ENCODE peak calls at places on chromosomes 6 and 20, in ten cellular contexts. One of them, this sample, is unnamed.

GRCh38 chr6:111736005-111736607 is 130.4 kb upstream of the TRAF3IP2 start:
- DNase-seq in AG09309: no peak
- DNase-seq in astrocyte of the cerebellum: no peak
- DNase-seq in fibroblast of pulmonary artery: no peak
- DNase-seq in ovary: no peak
- DNase-seq in A549: no peak
- DNase-seq in adrenal gland: no peak
- DNase-seq in fibroblast of the aortic adventitia: no peak
- DNase-seq in epithelial cell of proximal tubule: no peak
- DNase-seq in K562: no peak
- DNase-seq in this sample: peak

GRCh38 chr20:14093652-14094051 is 98.3 kb downstream of the MACROD2 start:
- DNase-seq in AG09309: no peak
- DNase-seq in astrocyte of the cerebellum: no peak
- DNase-seq in fibroblast of pulmonary artery: no peak
- DNase-seq in ovary: no peak
- DNase-seq in A549: no peak
- DNase-seq in adrenal gland: no peak
- DNase-seq in fibroblast of the aortic adventitia: no peak
- DNase-seq in epithelial cell of proximal tubule: no peak
- DNase-seq in K562: no peak
- DNase-seq in this sample: no peak

GRCh38 chr20:45387274-45387673 is 9.1 kb upstream of the TP53TG5 start:
- DNase-seq in AG09309: no peak
- DNase-seq in astrocyte of the cerebellum: no peak
- DNase-seq in fibroblast of pulmonary artery: no peak
- DNase-seq in ovary: no peak
- DNase-seq in A549: no peak
- DNase-seq in adrenal gland: no peak
- DNase-seq in fibroblast of the aortic adventitia: no peak
- DNase-seq in epithelial cell of proximal tubule: no peak
- DNase-seq in K562: no peak
- DNase-seq in this sample: no peak

GRCh38 chr6:1136415-1136774 is 175.5 kb upstream of the FOXQ1 start:
- DNase-seq in AG09309: peak
- DNase-seq in astrocyte of the cerebellum: peak
- DNase-seq in fibroblast of pulmonary artery: no peak
- DNase-seq in ovary: no peak
- DNase-seq in A549: no peak
- DNase-seq in adrenal gland: no peak
- DNase-seq in fibroblast of the aortic adventitia: peak
- DNase-seq in epithelial cell of proximal tubule: peak
- DNase-seq in K562: no peak
- DNase-seq in this sample: peak

GRCh38 chr6:24387818-24388217 is 14.9 kb upstream of the MRS2 start:
- DNase-seq in AG09309: no peak
- DNase-seq in astrocyte of the cerebellum: no peak
- DNase-seq in fibroblast of pulmonary artery: no peak
- DNase-seq in ovary: no peak
- DNase-seq in A549: no peak
- DNase-seq in adrenal gland: no peak
- DNase-seq in fibroblast of the aortic adventitia: no peak
- DNase-seq in epithelial cell of proximal tubule: no peak
- DNase-seq in K562: no peak
- DNase-seq in this sample: no peak

GRCh38 chr6:106572875-106573575 is 56.3 kb downstream of the RTN4IP1 start:
- DNase-seq in AG09309: no peak
- DNase-seq in astrocyte of the cerebellum: no peak
- DNase-seq in fibroblast of pulmonary artery: no peak
- DNase-seq in ovary: no peak
- DNase-seq in A549: no peak
- DNase-seq in adrenal gland: no peak
- DNase-seq in fibroblast of the aortic adventitia: no peak
- DNase-seq in epithelial cell of proximal tubule: no peak
- DNase-seq in K562: no peak
- DNase-seq in this sample: peak

GRCh38 chr6:133837801-133838349 is 51.0 kb upstream of the TCF21 start:
- DNase-seq in AG09309: no peak
- DNase-seq in astrocyte of the cerebellum: no peak
- DNase-seq in fibroblast of pulmonary artery: peak
- DNase-seq in ovary: peak
- DNase-seq in A549: peak
- DNase-seq in adrenal gland: peak
- DNase-seq in fibroblast of the aortic adventitia: peak
- DNase-seq in epithelial cell of proximal tubule: no peak
- DNase-seq in K562: peak
- DNase-seq in this sample: peak

GRCh38 chr6:103800131-103800670 is 1059.5 kb downstream of the HACE1 start:
- DNase-seq in AG09309: no peak
- DNase-seq in astrocyte of the cerebellum: no peak
- DNase-seq in fibroblast of pulmonary artery: no peak
- DNase-seq in ovary: no peak
- DNase-seq in A549: no peak
- DNase-seq in adrenal gland: no peak
- DNase-seq in fibroblast of the aortic adventitia: no peak
- DNase-seq in epithelial cell of proximal tubule: no peak
- DNase-seq in K562: no peak
- DNase-seq in this sample: no peak

GRCh38 chr20:347640-348484 is 951 bp downstream of the NRSN2 start:
- DNase-seq in AG09309: peak
- DNase-seq in astrocyte of the cerebellum: peak
- DNase-seq in fibroblast of pulmonary artery: peak
- DNase-seq in ovary: peak
- DNase-seq in A549: peak
- DNase-seq in adrenal gland: peak
- DNase-seq in fibroblast of the aortic adventitia: peak
- DNase-seq in epithelial cell of proximal tubule: no peak
- DNase-seq in K562: peak
- DNase-seq in this sample: peak

DNA sequence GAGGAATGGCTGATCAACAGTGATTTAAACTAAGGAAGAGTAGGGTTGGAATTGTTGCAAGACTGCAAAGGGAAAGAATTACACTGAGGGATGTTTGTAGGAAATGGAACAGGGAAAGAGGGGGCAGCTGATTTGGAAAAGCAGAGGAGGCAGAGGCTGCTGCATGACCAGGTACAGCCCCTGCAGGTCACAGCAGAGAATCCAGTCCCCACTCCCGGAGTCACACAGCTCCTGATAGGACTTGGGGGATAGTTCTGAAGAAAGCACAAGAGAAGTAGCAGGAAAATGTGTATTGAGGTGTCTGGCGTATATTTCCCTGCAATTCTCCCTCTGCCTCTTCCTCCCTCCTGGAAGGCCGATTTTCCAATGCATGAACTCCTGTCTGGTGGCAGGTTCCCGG is 92.5 kb upstream of the PDE10A start:
- DNase-seq in AG09309: no peak
- DNase-seq in astrocyte of the cerebellum: no peak
- DNase-seq in fibroblast of pulmonary artery: no peak
- DNase-seq in ovary: no peak
- DNase-seq in A549: no peak
- DNase-seq in adrenal gland: no peak
- DNase-seq in fibroblast of the aortic adventitia: no peak
- DNase-seq in epithelial cell of proximal tubule: no peak
- DNase-seq in K562: peak
- DNase-seq in this sample: no peak
- TF ChIP-seq CTCF in AG09309: no peak
- TF ChIP-seq CTCF in astrocyte of the cerebellum: peak
- TF ChIP-seq CTCF in fibroblast of pulmonary artery: no peak
- TF ChIP-seq CTCF in ovary: no peak
- TF ChIP-seq CTCF in A549: no peak
- TF ChIP-seq CTCF in adrenal gland: no peak
- TF ChIP-seq CTCF in fibroblast of the aortic adventitia: no peak
- TF ChIP-seq CTCF in epithelial cell of proximal tubule: peak
- TF ChIP-seq CTCF in K562: peak
- TF ChIP-seq CTCF in this sample: no peak

GRCh38 chr20:47660983-47661711 is 124.1 kb downstream of the SULF2 start:
- DNase-seq in AG09309: no peak
- DNase-seq in astrocyte of the cerebellum: no peak
- DNase-seq in fibroblast of pulmonary artery: no peak
- DNase-seq in ovary: no peak
- DNase-seq in A549: no peak
- DNase-seq in adrenal gland: no peak
- DNase-seq in fibroblast of the aortic adventitia: no peak
- DNase-seq in epithelial cell of proximal tubule: no peak
- DNase-seq in K562: no peak
- DNase-seq in this sample: no peak
- H3K4me3 ChIP-seq in AG09309: no peak
- H3K4me3 ChIP-seq in astrocyte of the cerebellum: no peak
- H3K4me3 ChIP-seq in fibroblast of pulmonary artery: no peak
- H3K4me3 ChIP-seq in ovary: no peak
- H3K4me3 ChIP-seq in A549: no peak
- H3K4me3 ChIP-seq in adrenal gland: no peak
- H3K4me3 ChIP-seq in fibroblast of the aortic adventitia: no peak
- H3K4me3 ChIP-seq in epithelial cell of proximal tubule: no peak
- H3K4me3 ChIP-seq in K562: no peak
- H3K4me3 ChIP-seq in this sample: no peak

GRCh38 chr6:122609881-122610689 is at the start of gene PKIB:
- DNase-seq in AG09309: no peak
- DNase-seq in astrocyte of the cerebellum: peak
- DNase-seq in fibroblast of pulmonary artery: peak
- DNase-seq in ovary: peak
- DNase-seq in A549: peak
- DNase-seq in adrenal gland: peak
- DNase-seq in fibroblast of the aortic adventitia: peak
- DNase-seq in epithelial cell of proximal tubule: no peak
- DNase-seq in K562: peak
- DNase-seq in this sample: peak
- TF ChIP-seq CTCF in AG09309: peak
- TF ChIP-seq CTCF in astrocyte of the cerebellum: peak
- TF ChIP-seq CTCF in fibroblast of pulmonary artery: no peak
- TF ChIP-seq CTCF in ovary: no peak
- TF ChIP-seq CTCF in A549: peak
- TF ChIP-seq CTCF in adrenal gland: no peak
- TF ChIP-seq CTCF in fibroblast of the aortic adventitia: no peak
- TF ChIP-seq CTCF in epithelial cell of proximal tubule: peak
- TF ChIP-seq CTCF in K562: peak
- TF ChIP-seq CTCF in this sample: peak

GRCh38 chr20:59013031-59013951 is 5.9 kb upstream of the TUBB1 start:
- DNase-seq in AG09309: no peak
- DNase-seq in astrocyte of the cerebellum: no peak
- DNase-seq in fibroblast of pulmonary artery: no peak
- DNase-seq in ovary: no peak
- DNase-seq in A549: no peak
- DNase-seq in adrenal gland: peak
- DNase-seq in fibroblast of the aortic adventitia: no peak
- DNase-seq in epithelial cell of proximal tubule: no peak
- DNase-seq in K562: no peak
- DNase-seq in this sample: no peak

GRCh38 chr20:59007758-59008511 is 881 bp upstream of the CTSZ start:
- DNase-seq in AG09309: no peak
- DNase-seq in astrocyte of the cerebellum: no peak
- DNase-seq in fibroblast of pulmonary artery: no peak
- DNase-seq in ovary: no peak
- DNase-seq in A549: no peak
- DNase-seq in adrenal gland: peak
- DNase-seq in fibroblast of the aortic adventitia: no peak
- DNase-seq in epithelial cell of proximal tubule: peak
- DNase-seq in K562: peak
- DNase-seq in this sample: no peak

GRCh38 chr20:59010995-59011873 is 4.2 kb upstream of the CTSZ start:
- DNase-seq in AG09309: peak
- DNase-seq in astrocyte of the cerebellum: peak
- DNase-seq in fibroblast of pulmonary artery: peak
- DNase-seq in ovary: no peak
- DNase-seq in A549: no peak
- DNase-seq in adrenal gland: peak
- DNase-seq in fibroblast of the aortic adventitia: peak
- DNase-seq in epithelial cell of proximal tubule: peak
- DNase-seq in K562: peak
- DNase-seq in this sample: peak

GRCh38 chr20:59008715-59009336 is 1.8 kb upstream of the CTSZ start:
- DNase-seq in AG09309: no peak
- DNase-seq in astrocyte of the cerebellum: no peak
- DNase-seq in fibroblast of pulmonary artery: no peak
- DNase-seq in ovary: no peak
- DNase-seq in A549: no peak
- DNase-seq in adrenal gland: peak
- DNase-seq in fibroblast of the aortic adventitia: no peak
- DNase-seq in epithelial cell of proximal tubule: no peak
- DNase-seq in K562: no peak
- DNase-seq in this sample: no peak

DNA sequence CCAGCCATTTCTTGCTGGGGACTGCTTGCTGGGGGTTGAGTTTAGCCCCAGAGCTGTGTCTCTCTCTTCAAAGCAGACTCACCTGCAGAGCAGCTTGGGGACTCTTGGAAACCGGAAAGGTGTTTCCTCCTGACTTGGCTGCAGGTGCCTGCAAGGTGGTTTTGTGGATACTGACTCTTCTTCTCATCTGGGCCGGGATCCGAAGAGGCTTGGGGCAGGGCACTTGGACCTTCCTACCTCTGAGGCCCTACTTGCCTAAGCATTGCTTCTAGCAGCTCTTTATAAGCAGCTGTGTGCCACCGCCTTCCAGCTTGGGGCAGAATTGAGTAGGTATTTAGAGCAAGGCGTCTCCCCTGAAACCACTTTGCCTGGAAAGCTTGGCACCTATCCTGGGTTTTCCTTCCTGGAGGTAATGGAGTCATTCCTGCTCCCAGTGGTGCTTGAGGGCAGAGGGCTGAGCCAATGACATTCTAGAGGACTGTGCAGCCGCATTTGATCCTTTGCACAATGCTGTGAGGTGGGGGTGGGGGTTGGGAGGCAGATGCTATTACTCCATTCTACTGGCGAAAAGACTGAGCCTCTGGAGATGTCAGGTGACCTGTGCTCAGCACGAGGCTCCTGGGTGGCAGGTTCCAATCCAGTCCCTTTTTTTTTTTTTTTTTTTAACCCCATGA is 3.4 kb upstream of the CTSZ start:
- DNase-seq in AG09309: no peak
- DNase-seq in astrocyte of the cerebellum: no peak
- DNase-seq in fibroblast of pulmonary artery: peak
- DNase-seq in ovary: no peak
- DNase-seq in A549: no peak
- DNase-seq in adrenal gland: no peak
- DNase-seq in fibroblast of the aortic adventitia: no peak
- DNase-seq in epithelial cell of proximal tubule: no peak
- DNase-seq in K562: no peak
- DNase-seq in this sample: no peak
- H3K4me3 ChIP-seq in AG09309: no peak
- H3K4me3 ChIP-seq in astrocyte of the cerebellum: no peak
- H3K4me3 ChIP-seq in fibroblast of pulmonary artery: no peak
- H3K4me3 ChIP-seq in ovary: no peak
- H3K4me3 ChIP-seq in A549: no peak
- H3K4me3 ChIP-seq in adrenal gland: no peak
- H3K4me3 ChIP-seq in fibroblast of the aortic adventitia: no peak
- H3K4me3 ChIP-seq in epithelial cell of proximal tubule: no peak
- H3K4me3 ChIP-seq in K562: no peak
- H3K4me3 ChIP-seq in this sample: no peak

This sample was measured in foreskin fibroblast.